ENCODE peak calls at places on chromosomes 2 and 18, in seven cellular contexts. L is HFFc6, I is H54, D is NCI-H2029, Q is NCI-H1417, X is heart left ventricle, F is RCC 7860. A is an unnamed sample.
A peak's percentile ranks its signal among the peaks of the same experiment; 100 is the strongest.

GRCh38 chr2:188601927-188602326 is 310.3 kb downstream of the GULP1 start:
- DNase-seq in Q (no peak), F (no peak), D (no peak), I (no peak), L (no peak), X (no peak), A (no peak)

GRCh38 chr2:190551928-190552327 is 17.4 kb upstream of the NEMP2 start:
- DNase-seq in L (no peak), F (no peak), D (no peak), X (no peak), I (no peak), Q (no peak), A (no peak)

GRCh38 chr18:58535340-58536186 is 93.3 kb downstream of the ALPK2 start:
- DNase-seq in I (no peak), Q (no peak), F (peak; percentile 32), D (no peak), X (no peak), L (no peak), A (no peak)

GRCh38 chr2:239257511-239257937 is 143.3 kb downstream of the HDAC4 start:
- DNase-seq in L (peak; percentile 91), I (peak; percentile 73), X (no peak), Q (peak; percentile 2), F (peak; percentile 67), D (no peak), A (peak; percentile 74)

GRCh38 chr2:196165016-196165415 is 6.4 kb downstream of the STK17B start:
- DNase-seq in X (no peak), L (no peak), Q (no peak), I (no peak), D (no peak), F (no peak), A (no peak)

GRCh38 chr2:41914936-41915335 is 132.9 kb upstream of the PKDCC start:
- DNase-seq in X (no peak), Q (no peak), L (no peak), I (no peak), F (no peak), D (no peak), A (no peak)

GRCh38 chr2:236892721-236893120 is 193.0 kb upstream of the COPS8 start:
- DNase-seq in D (no peak), I (no peak), Q (no peak), X (no peak), F (no peak), L (no peak), A (no peak)

GRCh38 chr2:12417811-12418210 is 298.9 kb upstream of the TRIB2 start:
- DNase-seq in F (no peak), D (no peak), I (no peak), L (no peak), X (no peak), Q (peak; percentile 38), A (no peak)

GRCh38 chr2:152513681-152514080 is 178.7 kb downstream of the FMNL2 start:
- DNase-seq in F (peak; percentile 85), D (no peak), I (no peak), Q (no peak), L (peak; percentile 71), X (no peak), A (peak; percentile 95)

GRCh38 chr2:26384183-26384582 is 17.5 kb upstream of the DRC1 start:
- DNase-seq in F (no peak), D (no peak), I (no peak), Q (no peak), L (no peak), X (no peak), A (no peak)

GRCh38 chr2:158179660-158180059 is 78.0 kb downstream of the UPP2 start:
- DNase-seq in D (no peak), F (peak; percentile 25), X (no peak), Q (peak; percentile 5), L (no peak), I (no peak), A (no peak)

GRCh38 chr2:233152541-233152940 is 92.4 kb downstream of the INPP5D start:
- DNase-seq in X (peak; percentile 78), L (no peak), F (no peak), Q (no peak), I (no peak), D (peak; percentile 70), A (no peak)

GRCh38 chr2:239269959-239270358 is 130.9 kb downstream of the HDAC4 start:
- DNase-seq in L (no peak), Q (no peak), F (no peak), X (no peak), D (no peak), I (no peak), A (no peak)

GRCh38 chr2:158325031-158325781 is 131.3 kb downstream of the CCDC148 start:
- DNase-seq in X (no peak), Q (no peak), I (peak; percentile 8), F (peak; percentile 69), L (peak; percentile 44), D (no peak), A (peak; percentile 71)

GRCh38 chr2:174802459-174802858 is 38.2 kb upstream of the CHRNA1 start:
- DNase-seq in X (no peak), D (no peak), L (peak; percentile 72), F (no peak), Q (no peak), I (no peak), A (no peak)

GRCh38 chr2:74873041-74873440 is 39.1 kb downstream of the HK2 start:
- DNase-seq in D (no peak), I (no peak), Q (no peak), X (no peak), L (no peak), F (no peak), A (no peak)

GRCh38 chr18:2164644-2165287 is 406.5 kb downstream of the METTL4 start:
- DNase-seq in X (no peak), I (no peak), D (no peak), L (no peak), Q (no peak), F (no peak), A (no peak)

GRCh38 chr2:163198972-163199371 is 360.4 kb upstream of the KCNH7 start:
- DNase-seq in L (no peak), F (peak; percentile 69), D (no peak), Q (no peak), X (no peak), I (no peak), A (peak; percentile 11)

GRCh38 chr2:208306291-208306690 is 40.2 kb downstream of the PIKFYVE start:
- DNase-seq in F (no peak), L (peak; percentile 4), I (no peak), X (no peak), Q (no peak), D (no peak), A (no peak)

GRCh38 chr2:19138264-19138825 is 220.1 kb downstream of the OSR1 start:
- DNase-seq in X (no peak), Q (no peak), I (no peak), D (no peak), L (no peak), F (no peak), A (no peak)

GRCh38 chr2:23703583-23704385 is 223.1 kb downstream of the ATAD2B start:
- DNase-seq in I (no peak), F (no peak), L (no peak), Q (no peak), X (no peak), D (no peak), A (no peak)

GRCh38 chr2:238974061-238974460 is 126.2 kb downstream of the TWIST2 start:
- DNase-seq in F (no peak), D (no peak), Q (no peak), X (no peak), L (peak; percentile 62), I (no peak), A (no peak)

GRCh38 chr2:10435427-10436204 is 12.5 kb downstream of the ODC1 start:
- DNase-seq in I (no peak), L (no peak), X (no peak), Q (no peak), D (no peak), F (no peak), A (no peak)